ENCODE peak calls at places on chromosome 10, in five cellular contexts. J, A, E, H and T are unnamed samples.

GRCh38 chr10:133154996-133155778 is 4.8 kb upstream of the KNDC1 start:
- DNase-seq in H (no peak), A (no peak), J (no peak), E (no peak), T (no peak)

GRCh38 chr10:61992683-61993629 is 91.5 kb downstream of the ARID5B start:
- DNase-seq in J (no peak), A (no peak), E (peak), H (peak), T (no peak)

GRCh38 chr10:73860050-73860491 is 14.3 kb downstream of the CAMK2G start:
- DNase-seq in A (no peak), H (no peak), J (peak), E (no peak), T (peak)

GRCh38 chr10:129768437-129769355 is 195.4 kb downstream of the EBF3 start:
- DNase-seq in H (no peak), E (no peak), J (no peak), A (no peak), T (no peak)

GRCh38 chr10:88544140-88544870 is 38.8 kb downstream of the RNLS start:
- DNase-seq in H (no peak), E (no peak), A (no peak), J (no peak), T (no peak)

GRCh38 chr10:103473261-103473671 is 5.8 kb downstream of the CALHM3 start:
- DNase-seq in J (peak), E (no peak), H (no peak), A (no peak), T (no peak)

GRCh38 chr10:35942052-35942451 is 300.0 kb upstream of the FZD8 start:
- DNase-seq in J (no peak), E (no peak), H (no peak), A (no peak), T (no peak)

GRCh38 chr10:17021661-17022060 is 108.0 kb downstream of the CUBN start:
- DNase-seq in A (no peak), H (no peak), E (no peak), J (no peak), T (no peak)

GRCh38 chr10:18010050-18010449 is 58.3 kb downstream of the SLC39A12 start:
- DNase-seq in E (no peak), H (no peak), A (no peak), J (no peak), T (no peak)

GRCh38 chr10:87094373-87095240 is at the start of the genes GLUD1 and SHLD2:
- DNase-seq in H (peak), E (peak), A (peak), J (peak), T (peak)

GRCh38 chr10:100977436-100977835 is 8.1 kb downstream of the SEMA4G start:
- DNase-seq in H (no peak), E (no peak), J (no peak), A (no peak), T (no peak)

GRCh38 chr10:13839430-13839986 is 252.7 kb downstream of the PRPF18 start:
- DNase-seq in H (no peak), J (no peak), A (peak), E (no peak), T (no peak)

GRCh38 chr10:4070921-4071320 is 285.9 kb upstream of the KLF6 start:
- DNase-seq in J (no peak), H (no peak), A (no peak), E (no peak), T (no peak)

GRCh38 chr10:62709200-62709599 is 95.3 kb upstream of the ADO start:
- DNase-seq in J (no peak), H (no peak), A (no peak), E (no peak), T (no peak)

GRCh38 chr10:99393683-99394082 is 36.7 kb downstream of the GOT1 start:
- DNase-seq in J (no peak), E (no peak), A (no peak), H (no peak), T (no peak)

GRCh38 chr10:110957603-110958002 is 38.2 kb downstream of the SHOC2 start:
- DNase-seq in H (no peak), E (no peak), J (no peak), A (no peak), T (no peak)

GRCh38 chr10:81040947-81041346 is 503.2 kb downstream of the SH2D4B start:
- DNase-seq in H (no peak), E (no peak), J (no peak), A (no peak), T (no peak)

GRCh38 chr10:15254808-15255655 is 86.5 kb upstream of the NMT2 start:
- DNase-seq in H (no peak), J (peak), A (no peak), E (no peak), T (peak)

GRCh38 chr10:126227762-126228134 is 160.5 kb downstream of the ADAM12 start:
- DNase-seq in A (no peak), E (no peak), H (no peak), J (no peak), T (no peak)

GRCh38 chr10:87960230-87960629 is 96.8 kb downstream of the PTEN start:
- DNase-seq in A (no peak), J (no peak), E (no peak), H (no peak), T (no peak)

GRCh38 chr10:101310528-101311439 is 43.2 kb upstream of the BTRC start:
- DNase-seq in A (no peak), E (no peak), H (no peak), J (peak), T (peak)

GRCh38 chr10:10847313-10847712 is 170.4 kb upstream of the CELF2 start:
- DNase-seq in A (no peak), J (no peak), E (no peak), H (no peak), T (no peak)

GRCh38 chr10:116836087-116836486 is 13.2 kb upstream of the ENO4 start:
- DNase-seq in J (no peak), A (no peak), E (no peak), H (no peak), T (no peak)

GRCh38 chr10:76631054-76631453 is 1006.6 kb downstream of the KCNMA1 start:
- DNase-seq in A (no peak), J (no peak), H (no peak), E (no peak), T (no peak)

GRCh38 chr10:58404001-58404400 is 18.8 kb downstream of the TFAM start:
- DNase-seq in J (no peak), A (no peak), H (no peak), E (no peak), T (no peak)

GRCh38 chr10:36766921-36767320 is 358.5 kb upstream of the ANKRD30A start:
- DNase-seq in A (no peak), H (no peak), J (peak), E (no peak), T (peak)

GRCh38 chr10:128721851-128722250 is 595.6 kb upstream of the MKI67 start:
- DNase-seq in E (no peak), J (no peak), A (no peak), H (no peak), T (no peak)

GRCh38 chr10:30857803-30858202 is 173.9 kb downstream of the ZNF438 start:
- DNase-seq in J (peak), E (no peak), H (no peak), A (no peak), T (no peak)

GRCh38 chr10:21171197-21171935 is 274.3 kb upstream of the NEBL start:
- DNase-seq in E (no peak), H (no peak), A (no peak), J (no peak), T (no peak)

GRCh38 chr10:59748834-59749233 is 4.4 kb downstream of the MRLN start:
- DNase-seq in E (peak), A (no peak), J (no peak), H (no peak), T (no peak)

GRCh38 chr10:100710151-100710871 is 35.1 kb upstream of the PAX2 start:
- DNase-seq in A (no peak), J (no peak), E (no peak), H (no peak), T (no peak)

GRCh38 chr10:97124211-97124610 is 61.5 kb downstream of the SLIT1 start:
- DNase-seq in A (no peak), E (no peak), H (no peak), J (no peak), T (no peak)